ENCODE peak calls at places on chromosomes 3 and 15, in four cellular contexts. One of them, this sample, is unnamed.

GRCh38 chr3:187264051-187264450 is 27.5 kb downstream of the MASP1 start:
- DNase-seq in ovary: no peak
- DNase-seq in OCI-LY7: no peak
- DNase-seq in HCT116: no peak
- DNase-seq in this sample: peak

GRCh38 chr3:124701687-124702086 is 28.6 kb upstream of the UMPS start:
- DNase-seq in OCI-LY7: no peak
- DNase-seq in HCT116: no peak
- DNase-seq in ovary: no peak
- DNase-seq in this sample: no peak

GRCh38 chr3:11580645-11581044 is 63.1 kb downstream of the VGLL4 start:
- DNase-seq in ovary: no peak
- DNase-seq in OCI-LY7: no peak
- DNase-seq in HCT116: no peak
- DNase-seq in this sample: no peak

GRCh38 chr3:50268703-50269451 is at the start of gene SEMA3B:
- DNase-seq in ovary: peak
- DNase-seq in OCI-LY7: no peak
- DNase-seq in HCT116: no peak
- DNase-seq in this sample: no peak

GRCh38 chr15:78264304-78265136 is at the start of gene DNAJA4:
- DNase-seq in OCI-LY7: no peak
- DNase-seq in ovary: peak
- DNase-seq in HCT116: no peak
- DNase-seq in this sample: no peak

GRCh38 chr3:19799115-19799514 is 134.9 kb downstream of the EFHB start:
- DNase-seq in OCI-LY7: no peak
- DNase-seq in HCT116: no peak
- DNase-seq in ovary: no peak
- DNase-seq in this sample: no peak

GRCh38 chr3:134294302-134294925 is 43.8 kb upstream of the RYK start:
- DNase-seq in HCT116: no peak
- DNase-seq in OCI-LY7: no peak
- DNase-seq in ovary: no peak
- DNase-seq in this sample: no peak

GRCh38 chr15:66155065-66155464 is 98.5 kb downstream of the MEGF11 start:
- DNase-seq in ovary: no peak
- DNase-seq in HCT116: no peak
- DNase-seq in OCI-LY7: peak
- DNase-seq in this sample: no peak

GRCh38 chr3:152298393-152299242 is 29.9 kb downstream of the MBNL1 start:
- DNase-seq in HCT116: no peak
- DNase-seq in ovary: peak
- DNase-seq in OCI-LY7: peak
- DNase-seq in this sample: peak

GRCh38 chr15:39429898-39430357 is 151.0 kb upstream of the THBS1 start:
- DNase-seq in OCI-LY7: no peak
- DNase-seq in ovary: no peak
- DNase-seq in HCT116: no peak
- DNase-seq in this sample: peak

GRCh38 chr3:107938128-107938527 is 152.7 kb downstream of the CD47 start:
- DNase-seq in HCT116: peak
- DNase-seq in OCI-LY7: peak
- DNase-seq in ovary: peak
- DNase-seq in this sample: no peak

GRCh38 chr15:100113351-100114075 is 228.3 kb downstream of the ADAMTS17 start:
- DNase-seq in ovary: peak
- DNase-seq in HCT116: no peak
- DNase-seq in OCI-LY7: no peak
- DNase-seq in this sample: no peak

GRCh38 chr15:65991721-65992472 is 122.6 kb downstream of the RAB11A start:
- DNase-seq in HCT116: no peak
- DNase-seq in ovary: no peak
- DNase-seq in OCI-LY7: no peak
- DNase-seq in this sample: no peak

GRCh38 chr3:53682807-53683206 is 163.4 kb downstream of the CHDH start:
- DNase-seq in ovary: no peak
- DNase-seq in OCI-LY7: no peak
- DNase-seq in HCT116: no peak
- DNase-seq in this sample: no peak

GRCh38 chr15:91694131-91694828 is 159.2 kb upstream of the SLCO3A1 start:
- DNase-seq in OCI-LY7: no peak
- DNase-seq in ovary: peak
- DNase-seq in HCT116: no peak
- DNase-seq in this sample: no peak
- H3K27ac ChIP-seq in OCI-LY7: no peak
- H3K27ac ChIP-seq in ovary: peak
- H3K27ac ChIP-seq in HCT116: no peak
- H3K27ac ChIP-seq in this sample: peak

GRCh38 chr15:91924842-91925495 is 71.5 kb downstream of the SLCO3A1 start:
- DNase-seq in OCI-LY7: no peak
- DNase-seq in HCT116: no peak
- DNase-seq in ovary: no peak
- DNase-seq in this sample: no peak
- H3K27ac ChIP-seq in OCI-LY7: no peak
- H3K27ac ChIP-seq in HCT116: no peak
- H3K27ac ChIP-seq in ovary: no peak
- H3K27ac ChIP-seq in this sample: no peak

GRCh38 chr15:31102374-31103342 is 1.1 kb upstream of the TRPM1 start:
- DNase-seq in ovary: no peak
- DNase-seq in HCT116: no peak
- DNase-seq in OCI-LY7: no peak
- DNase-seq in this sample: no peak

GRCh38 chr15:31101262-31102048 is at the start of gene TRPM1:
- DNase-seq in HCT116: no peak
- DNase-seq in OCI-LY7: no peak
- DNase-seq in ovary: no peak
- DNase-seq in this sample: no peak

GRCh38 chr15:31102049-31102321 is 460 bp upstream of the TRPM1 start:
- DNase-seq in HCT116: no peak
- DNase-seq in ovary: no peak
- DNase-seq in OCI-LY7: no peak
- DNase-seq in this sample: no peak

GRCh38 chr15:31098953-31099740 is 2.4 kb downstream of the TRPM1 start:
- DNase-seq in OCI-LY7: no peak
- DNase-seq in HCT116: no peak
- DNase-seq in ovary: no peak
- DNase-seq in this sample: no peak

GRCh38 chr15:31100738-31101137 is 787 bp downstream of the TRPM1 start:
- DNase-seq in HCT116: no peak
- DNase-seq in OCI-LY7: no peak
- DNase-seq in ovary: no peak
- DNase-seq in this sample: no peak
- H3K27ac ChIP-seq in HCT116: no peak
- H3K27ac ChIP-seq in OCI-LY7: no peak
- H3K27ac ChIP-seq in ovary: no peak
- H3K27ac ChIP-seq in this sample: no peak

DNA sequence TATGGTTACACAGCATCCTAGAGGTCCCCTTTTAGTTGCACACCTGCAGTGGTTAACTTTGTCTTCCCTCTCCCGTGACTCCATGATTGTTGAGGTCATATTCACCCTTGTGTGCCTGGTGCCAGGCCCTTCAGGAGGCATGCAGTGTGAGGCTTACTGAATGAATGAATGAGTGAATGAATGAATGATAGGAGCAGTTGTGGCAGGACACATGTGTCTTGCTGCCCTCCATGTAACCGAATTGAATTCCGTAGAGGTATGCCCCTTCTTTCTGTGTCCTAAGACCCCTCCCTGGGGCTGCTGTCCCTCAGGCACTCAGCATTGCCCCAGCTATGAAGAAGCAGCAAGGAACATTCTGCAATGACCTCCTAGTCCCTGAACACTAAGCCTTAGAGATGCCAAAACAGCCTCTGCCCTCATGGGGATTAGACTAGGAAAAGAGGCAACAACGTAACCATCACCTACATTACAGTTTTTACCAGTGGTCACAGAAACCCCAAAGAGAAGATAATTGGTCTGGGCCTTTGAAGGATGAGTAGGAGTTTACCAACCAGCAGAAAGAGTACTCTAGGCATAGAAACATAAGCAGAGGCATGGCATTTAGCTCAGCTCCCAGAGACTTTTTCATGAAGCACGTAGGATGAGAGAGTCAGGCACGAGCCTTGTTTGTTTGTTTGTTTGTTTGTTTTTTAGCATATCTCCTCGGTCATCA is 22.5 kb upstream of the CPNE9 start:
- DNase-seq in HCT116: no peak
- DNase-seq in OCI-LY7: no peak
- DNase-seq in ovary: no peak
- DNase-seq in this sample: no peak
- H3K27ac ChIP-seq in HCT116: no peak
- H3K27ac ChIP-seq in OCI-LY7: no peak
- H3K27ac ChIP-seq in ovary: no peak
- H3K27ac ChIP-seq in this sample: no peak

DNA sequence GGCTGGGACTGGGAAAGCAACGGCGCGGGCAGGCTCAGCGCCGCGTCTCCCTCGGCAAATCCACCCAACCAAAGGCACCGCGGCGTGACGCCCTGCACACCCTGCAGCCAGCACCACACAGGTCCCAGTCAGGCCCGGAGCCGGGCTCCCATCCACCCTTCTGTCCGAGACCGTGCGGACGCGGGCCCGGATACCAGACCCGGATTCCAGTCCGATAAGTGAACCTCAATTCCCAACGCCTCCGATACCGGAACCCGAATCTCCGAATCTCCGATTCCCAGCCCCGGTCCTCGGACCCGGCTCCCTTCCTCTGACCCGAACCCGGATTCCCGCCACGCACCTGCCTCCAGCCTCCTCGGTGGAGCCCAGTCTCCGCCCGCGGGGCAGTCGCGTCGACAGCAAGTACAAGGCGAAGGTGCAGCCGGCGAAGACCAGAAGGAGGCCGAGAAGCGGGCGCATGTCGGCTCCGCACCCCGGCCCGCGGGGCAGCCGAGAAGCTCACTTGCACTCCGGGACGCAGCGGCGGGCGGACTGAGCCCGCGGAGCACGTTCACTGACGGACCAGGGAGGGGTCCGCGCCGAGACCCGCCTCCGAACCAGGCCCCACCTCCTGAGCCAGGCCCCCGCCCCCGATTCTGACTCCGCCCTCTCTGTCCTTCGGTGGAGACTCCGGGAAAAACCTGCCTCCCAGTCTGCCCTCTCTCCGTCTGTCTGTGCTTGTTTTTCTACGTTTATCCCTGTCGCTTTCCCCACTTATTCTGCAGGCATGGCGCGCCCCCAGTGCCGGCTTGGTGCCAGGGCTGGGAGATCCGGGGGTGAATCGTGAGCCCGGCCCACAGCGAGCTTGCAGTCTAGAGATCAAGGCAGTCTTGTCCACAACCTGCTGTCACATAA is at the start of gene TMEM41A:
- DNase-seq in HCT116: peak
- DNase-seq in OCI-LY7: peak
- DNase-seq in ovary: peak
- DNase-seq in this sample: peak
- H3K27ac ChIP-seq in HCT116: peak
- H3K27ac ChIP-seq in OCI-LY7: peak
- H3K27ac ChIP-seq in ovary: peak
- H3K27ac ChIP-seq in this sample: peak

GRCh38 chr15:90419202-90419601 is 31.2 kb downstream of the IQGAP1 start:
- DNase-seq in OCI-LY7: no peak
- DNase-seq in ovary: no peak
- DNase-seq in HCT116: no peak
- DNase-seq in this sample: no peak

GRCh38 chr15:90419738-90420487 is 31.9 kb downstream of the IQGAP1 start:
- DNase-seq in OCI-LY7: no peak
- DNase-seq in HCT116: no peak
- DNase-seq in ovary: no peak
- DNase-seq in this sample: peak

GRCh38 chr15:90422043-90422442 is 34.0 kb downstream of the IQGAP1 start:
- DNase-seq in HCT116: no peak
- DNase-seq in ovary: no peak
- DNase-seq in OCI-LY7: no peak
- DNase-seq in this sample: no peak

GRCh38 chr15:90421527-90421926 is 33.5 kb downstream of the IQGAP1 start:
- DNase-seq in HCT116: no peak
- DNase-seq in OCI-LY7: no peak
- DNase-seq in ovary: no peak
- DNase-seq in this sample: no peak

GRCh38 chr15:90420488-90420850 is 32.4 kb downstream of the IQGAP1 start:
- DNase-seq in OCI-LY7: no peak
- DNase-seq in HCT116: no peak
- DNase-seq in ovary: no peak
- DNase-seq in this sample: no peak
- H3K27ac ChIP-seq in OCI-LY7: no peak
- H3K27ac ChIP-seq in HCT116: peak
- H3K27ac ChIP-seq in ovary: peak
- H3K27ac ChIP-seq in this sample: peak

GRCh38 chr3:13815088-13815683 is 64.7 kb downstream of the WNT7A start:
- DNase-seq in OCI-LY7: no peak
- DNase-seq in ovary: no peak
- DNase-seq in HCT116: no peak
- DNase-seq in this sample: no peak
- H3K27ac ChIP-seq in OCI-LY7: no peak
- H3K27ac ChIP-seq in ovary: no peak
- H3K27ac ChIP-seq in HCT116: no peak
- H3K27ac ChIP-seq in this sample: no peak

DNA sequence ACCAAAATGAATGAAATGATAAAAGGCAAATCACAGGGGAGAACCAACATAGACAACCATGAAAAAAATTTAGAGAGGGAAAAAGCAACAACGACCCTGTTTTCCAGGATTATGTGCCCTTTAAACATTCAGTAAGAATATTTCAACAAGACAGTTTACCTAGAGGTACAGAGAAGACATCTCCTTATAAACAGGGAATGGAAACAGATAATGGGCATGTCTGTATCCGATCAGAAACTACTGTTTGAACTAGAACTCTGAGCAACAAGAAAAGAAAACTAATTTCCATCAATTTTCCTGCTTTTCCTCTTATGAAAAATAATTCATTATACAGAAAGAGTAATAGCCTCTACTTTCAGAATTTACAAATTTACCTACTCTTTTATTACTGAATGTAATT is 39.3 kb downstream of the DLG1 start:
- DNase-seq in HCT116: no peak
- DNase-seq in ovary: no peak
- DNase-seq in OCI-LY7: no peak
- DNase-seq in this sample: no peak
- H3K27ac ChIP-seq in HCT116: no peak
- H3K27ac ChIP-seq in ovary: no peak
- H3K27ac ChIP-seq in OCI-LY7: no peak
- H3K27ac ChIP-seq in this sample: peak

GRCh38 chr3:52024765-52025452 is 29.2 kb upstream of the RPL29 start:
- DNase-seq in ovary: no peak
- DNase-seq in OCI-LY7: no peak
- DNase-seq in HCT116: no peak
- DNase-seq in this sample: no peak
- H3K27ac ChIP-seq in ovary: no peak
- H3K27ac ChIP-seq in OCI-LY7: no peak
- H3K27ac ChIP-seq in HCT116: no peak
- H3K27ac ChIP-seq in this sample: no peak